ENCODE peak calls at places on chromosomes 5 and 9, in five cellular contexts. S is testis, D is lower lobe of right lung, U is OCI-LY7, V is epithelial cell of esophagus. Q is an unnamed sample.

GRCh38 chr5:14004598-14005394 is 60.3 kb upstream of the DNAH5 start:
- DNase-seq in S (no peak), D (no peak), U (no peak), V (no peak), Q (no peak)

GRCh38 chr9:110427497-110428104 is 89.9 kb upstream of the TXNDC8 start:
- DNase-seq in S (peak), D (peak), U (peak), V (peak), Q (peak)

GRCh38 chr5:87151547-87151946 is 116.1 kb upstream of the RASA1 start:
- DNase-seq in S (no peak), D (no peak), U (no peak), V (peak), Q (no peak)

GRCh38 chr5:111384220-111384619 is 128.1 kb downstream of the STARD4 start:
- DNase-seq in S (no peak), D (no peak), U (no peak), V (peak), Q (no peak)

GRCh38 chr5:94830520-94830919 is 212.1 kb downstream of the SLF1 start:
- DNase-seq in S (peak), D (no peak), U (peak), V (peak), Q (no peak)

GRCh38 chr9:94159069-94159915 is 75.0 kb downstream of the PTPDC1 start:
- DNase-seq in S (no peak), D (no peak), U (no peak), V (no peak), Q (no peak)

GRCh38 chr5:150317048-150318003 is 14.6 kb upstream of the ARSI start:
- DNase-seq in S (no peak), D (no peak), U (no peak), V (peak), Q (no peak)

GRCh38 chr5:54860321-54860720 is 125.1 kb downstream of the ESM1 start:
- DNase-seq in S (no peak), D (no peak), U (no peak), V (peak), Q (no peak)

GRCh38 chr9:79936336-79936735 is 364.6 kb downstream of the TLE4 start:
- DNase-seq in S (no peak), D (no peak), U (no peak), V (no peak), Q (no peak)

GRCh38 chr9:122364783-122365150 is 6.1 kb upstream of the PTGS1 start:
- DNase-seq in S (no peak), D (no peak), U (no peak), V (no peak), Q (no peak)

DNA sequence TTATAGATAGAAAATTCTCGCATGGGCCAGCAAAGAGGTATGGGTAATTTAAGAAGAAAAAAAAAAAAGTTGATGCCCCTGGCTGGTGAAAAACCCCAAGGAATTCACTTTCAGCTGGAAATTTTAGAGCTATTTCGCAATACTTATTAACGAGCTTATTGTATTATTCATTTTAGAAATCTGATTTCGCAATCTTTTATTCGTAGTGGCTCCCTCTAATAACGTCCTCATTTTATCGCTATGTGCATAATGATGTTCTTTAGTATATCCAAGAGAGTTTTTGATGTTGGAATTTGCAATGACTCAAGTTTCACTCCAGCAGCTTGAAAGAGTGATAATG is 18.4 kb upstream of the FER start:
- DNase-seq in S (no peak), D (no peak), U (no peak), V (no peak), Q (no peak)
- H3K4me3 ChIP-seq in S (no peak), D (peak), U (no peak), V (no peak), Q (no peak)

DNA sequence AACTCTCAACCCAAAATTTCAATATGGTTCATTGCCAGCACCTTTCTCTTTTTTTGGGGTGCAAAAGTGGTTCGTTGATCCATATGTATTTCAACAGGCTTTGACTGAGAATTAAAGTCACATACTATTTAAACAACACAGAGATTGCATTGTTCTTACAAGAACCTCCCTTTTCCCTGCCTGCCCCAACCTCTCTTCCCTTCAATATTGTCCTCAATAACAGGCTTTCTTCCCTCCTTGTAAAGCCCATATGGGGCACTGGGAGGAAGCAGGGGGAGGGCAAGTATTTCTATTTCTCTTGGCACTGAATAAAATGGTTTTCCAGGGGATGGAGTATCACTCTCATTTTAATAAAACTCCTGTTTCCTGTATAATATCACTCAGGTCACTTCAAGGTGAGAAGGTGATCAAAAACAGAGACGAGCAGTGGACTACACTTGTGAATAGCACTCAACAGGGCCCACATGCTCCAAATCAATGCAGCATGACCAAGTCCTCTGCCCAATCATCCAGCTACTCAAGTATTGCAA is 65.1 kb downstream of the EFNA5 start:
- DNase-seq in S (no peak), D (no peak), U (no peak), V (no peak), Q (no peak)
- H3K4me3 ChIP-seq in S (no peak), D (no peak), U (no peak), V (no peak), Q (no peak)

GRCh38 chr5:158763217-158763616 is 336.5 kb downstream of the EBF1 start:
- DNase-seq in S (no peak), D (no peak), U (no peak), V (no peak), Q (no peak)

GRCh38 chr5:158769702-158770101 is 330.0 kb downstream of the EBF1 start:
- DNase-seq in S (no peak), D (no peak), U (no peak), V (no peak), Q (no peak)

GRCh38 chr5:158769079-158769478 is 330.6 kb downstream of the EBF1 start:
- DNase-seq in S (no peak), D (no peak), U (no peak), V (no peak), Q (no peak)

GRCh38 chr5:158770506-158770905 is 329.2 kb downstream of the EBF1 start:
- DNase-seq in S (no peak), D (no peak), U (peak), V (peak), Q (no peak)

GRCh38 chr5:158765407-158765806 is 334.3 kb downstream of the EBF1 start:
- DNase-seq in S (no peak), D (no peak), U (peak), V (no peak), Q (peak)
- H3K4me3 ChIP-seq in S (no peak), D (no peak), U (peak), V (no peak), Q (no peak)

GRCh38 chr9:92965759-92966517 is 18.6 kb downstream of the FGD3 start:
- DNase-seq in S (no peak), D (no peak), U (no peak), V (no peak), Q (no peak)
- H3K4me3 ChIP-seq in S (no peak), D (peak), U (peak), V (no peak), Q (peak)

GRCh38 chr5:16712178-16712577 is 95.4 kb upstream of the RETREG1 start:
- DNase-seq in S (no peak), D (no peak), U (no peak), V (no peak), Q (no peak)

GRCh38 chr5:16712600-16712999 is 95.8 kb upstream of the RETREG1 start:
- DNase-seq in S (no peak), D (no peak), U (no peak), V (no peak), Q (no peak)

GRCh38 chr5:16709691-16710420 is 93.1 kb upstream of the RETREG1 start:
- DNase-seq in S (no peak), D (no peak), U (no peak), V (no peak), Q (no peak)

GRCh38 chr5:16707869-16708192 is 91.0 kb upstream of the RETREG1 start:
- DNase-seq in S (no peak), D (no peak), U (no peak), V (no peak), Q (no peak)

GRCh38 chr5:16713386-16713928 is 96.7 kb upstream of the RETREG1 start:
- DNase-seq in S (no peak), D (no peak), U (no peak), V (no peak), Q (no peak)
- H3K4me3 ChIP-seq in S (no peak), D (no peak), U (no peak), V (no peak), Q (no peak)

DNA sequence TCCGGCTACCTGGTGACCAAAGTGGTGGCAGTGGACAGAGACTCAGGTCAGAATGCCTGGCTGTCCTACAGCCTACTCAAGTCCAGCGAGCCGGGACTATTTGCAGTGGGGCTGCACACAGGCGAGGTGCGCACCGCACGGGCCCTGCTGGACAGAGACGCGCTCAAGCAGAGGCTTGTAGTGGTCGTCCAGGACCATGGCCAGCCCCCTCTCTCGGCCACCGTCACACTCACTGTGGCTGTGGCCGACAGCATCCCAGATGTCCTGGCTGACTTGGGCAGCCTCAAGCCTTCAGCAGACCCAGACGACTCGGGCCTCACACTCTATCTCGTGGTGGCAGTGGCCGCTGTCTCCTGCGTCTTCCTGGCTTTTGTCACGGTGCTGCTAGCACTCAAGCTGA is 2.1 kb downstream of the PCDHGA4 start:
- DNase-seq in S (no peak), D (no peak), U (no peak), V (no peak), Q (no peak)
- H3K4me3 ChIP-seq in S (no peak), D (no peak), U (no peak), V (no peak), Q (no peak)

GRCh38 chr5:140767444-140767843 is 18.5 kb upstream of the PCDHA1 start:
- DNase-seq in S (no peak), D (no peak), U (no peak), V (no peak), Q (no peak)
- H3K4me3 ChIP-seq in S (no peak), D (no peak), U (no peak), V (no peak), Q (no peak)

Q was measured in Jurkat, Clone E6-1.